ENCODE peak calls at places on chromosomes 12 and 14, in nine cellular contexts. B is HEK293T, X is A673, R is tibial artery, S is HFF-Myc, H is RPMI8226, T is islet precursor cell, I is PC-9, M is fibroblast of the conjunctiva. Y is an unnamed sample.

GRCh38 chr14:61710853-61711817 is 15.8 kb downstream of the HIF1A start:
- DNase-seq in B (no peak), X (no peak), R (no peak), S (no peak), H (no peak), T (no peak), I (peak; percentile 63), M (no peak), Y (no peak)

GRCh38 chr12:105423921-105424320 is 93.4 kb downstream of the C12orf75 start:
- DNase-seq in B (no peak), X (peak; percentile 7), R (no peak), S (no peak), H (no peak), T (no peak), I (no peak), M (no peak), Y (no peak)

GRCh38 chr14:58243790-58244555 is 670 bp upstream of the PSMA3 start:
- DNase-seq in B (no peak), X (peak; percentile 57), R (no peak), S (no peak), H (peak; percentile 50), T (no peak), I (peak; percentile 42), M (no peak), Y (no peak)

GRCh38 chr14:64465856-64466554 is 706 bp downstream of the AKAP5 start:
- DNase-seq in B (peak; percentile 46), X (peak; percentile 73), R (no peak), S (no peak), H (no peak), T (peak; percentile 81), I (no peak), M (no peak), Y (peak; percentile 74)

GRCh38 chr12:75699728-75700496 is 188.5 kb upstream of the KRR1 start:
- DNase-seq in B (no peak), X (no peak), R (no peak), S (no peak), H (no peak), T (no peak), I (no peak), M (no peak), Y (no peak)

GRCh38 chr14:50762931-50763300 is 68.0 kb downstream of the NIN start:
- DNase-seq in B (no peak), X (no peak), R (no peak), S (no peak), H (no peak), T (no peak), I (no peak), M (no peak), Y (no peak)

GRCh38 chr12:32312049-32312670 is 87.2 kb upstream of the FGD4 start:
- DNase-seq in B (peak; percentile 39), X (peak; percentile 76), R (no peak), S (peak; percentile 41), H (peak; percentile 56), T (no peak), I (peak; percentile 50), M (peak; percentile 67), Y (peak; percentile 44)

GRCh38 chr12:105166736-105167135 is 59.2 kb downstream of the WASHC4 start:
- DNase-seq in B (no peak), X (no peak), R (no peak), S (no peak), H (no peak), T (no peak), I (no peak), M (no peak), Y (no peak)

GRCh38 chr12:40622246-40622838 is 69.9 kb upstream of the CNTN1 start:
- DNase-seq in B (peak; percentile 36), X (peak; percentile 61), R (peak; percentile 60), S (no peak), H (peak; percentile 58), T (peak; percentile 62), I (no peak), M (peak; percentile 38), Y (peak; percentile 58)

GRCh38 chr12:124352257-124352656 is 57.4 kb downstream of the RFLNA start:
- DNase-seq in B (no peak), X (no peak), R (no peak), S (no peak), H (no peak), T (no peak), I (no peak), M (no peak), Y (no peak)

GRCh38 chr14:73602994-73603393 is 9.3 kb upstream of the ACOT6 start:
- DNase-seq in B (no peak), X (no peak), R (no peak), S (no peak), H (no peak), T (no peak), I (peak; percentile 50), M (no peak), Y (no peak)